ENCODE peak calls at places on chromosome 19, in six cellular contexts. One of them, this sample, is unnamed.

GRCh38 chr19:34505321-34506025 is 23.9 kb downstream of the WTIP start:
- DNase-seq in endodermal cell: no peak
- DNase-seq in thoracic aorta: no peak
- DNase-seq in adrenal gland: no peak
- DNase-seq in HFF-Myc: no peak
- DNase-seq in heart left ventricle: peak; percentile 5
- DNase-seq in this sample: peak; percentile 29

GRCh38 chr19:10135551-10136334 is 16.0 kb upstream of the EIF3G start:
- DNase-seq in adrenal gland: no peak
- DNase-seq in endodermal cell: no peak
- DNase-seq in heart left ventricle: no peak
- DNase-seq in thoracic aorta: no peak
- DNase-seq in HFF-Myc: no peak
- DNase-seq in this sample: peak; percentile 66

GRCh38 chr19:8332976-8333770 is 9.9 kb downstream of the KANK3 start:
- DNase-seq in HFF-Myc: no peak
- DNase-seq in heart left ventricle: peak; percentile 64
- DNase-seq in adrenal gland: no peak
- DNase-seq in thoracic aorta: no peak
- DNase-seq in endodermal cell: peak; percentile 68
- DNase-seq in this sample: no peak

GRCh38 chr19:16217671-16218464 is 20.2 kb downstream of the AP1M1 start:
- DNase-seq in thoracic aorta: no peak
- DNase-seq in HFF-Myc: no peak
- DNase-seq in endodermal cell: no peak
- DNase-seq in adrenal gland: no peak
- DNase-seq in heart left ventricle: no peak
- DNase-seq in this sample: no peak

GRCh38 chr19:41367848-41368301 is 3.9 kb upstream of the B9D2 start:
- DNase-seq in HFF-Myc: no peak
- DNase-seq in adrenal gland: no peak
- DNase-seq in heart left ventricle: no peak
- DNase-seq in thoracic aorta: no peak
- DNase-seq in endodermal cell: no peak
- DNase-seq in this sample: no peak

GRCh38 chr19:16569609-16570320 is 2.5 kb downstream of the SLC35E1 start:
- DNase-seq in HFF-Myc: no peak
- DNase-seq in endodermal cell: no peak
- DNase-seq in adrenal gland: no peak
- DNase-seq in thoracic aorta: no peak
- DNase-seq in heart left ventricle: no peak
- DNase-seq in this sample: peak; percentile 68

GRCh38 chr19:48509467-48510194 is 2.0 kb downstream of the LMTK3 start:
- DNase-seq in HFF-Myc: no peak
- DNase-seq in adrenal gland: no peak
- DNase-seq in thoracic aorta: no peak
- DNase-seq in heart left ventricle: no peak
- DNase-seq in endodermal cell: peak; percentile 65
- DNase-seq in this sample: no peak

GRCh38 chr19:12611361-12611699 is 610 bp downstream of the ZNF791 start:
- DNase-seq in heart left ventricle: peak; percentile 81
- DNase-seq in endodermal cell: peak; percentile 86
- DNase-seq in HFF-Myc: peak; percentile 26
- DNase-seq in adrenal gland: peak; percentile 78
- DNase-seq in thoracic aorta: peak; percentile 38
- DNase-seq in this sample: peak; percentile 60

GRCh38 chr19:17103177-17103576 is 27.6 kb downstream of the MYO9B start:
- DNase-seq in thoracic aorta: no peak
- DNase-seq in adrenal gland: peak; percentile 46
- DNase-seq in heart left ventricle: no peak
- DNase-seq in endodermal cell: peak; percentile 87
- DNase-seq in HFF-Myc: no peak
- DNase-seq in this sample: no peak

GRCh38 chr19:47096721-47097120 is 16.9 kb downstream of the ZC3H4 start:
- DNase-seq in HFF-Myc: no peak
- DNase-seq in endodermal cell: no peak
- DNase-seq in thoracic aorta: no peak
- DNase-seq in adrenal gland: no peak
- DNase-seq in heart left ventricle: peak; percentile 22
- DNase-seq in this sample: no peak

GRCh38 chr19:40663712-40664692 is 26.4 kb downstream of the NUMBL start:
- DNase-seq in adrenal gland: no peak
- DNase-seq in heart left ventricle: peak; percentile 33
- DNase-seq in thoracic aorta: no peak
- DNase-seq in endodermal cell: no peak
- DNase-seq in HFF-Myc: no peak
- DNase-seq in this sample: no peak

GRCh38 chr19:39936622-39937021 is 2.2 kb upstream of the FCGBP start:
- DNase-seq in endodermal cell: peak; percentile 16
- DNase-seq in HFF-Myc: no peak
- DNase-seq in heart left ventricle: no peak
- DNase-seq in adrenal gland: no peak
- DNase-seq in thoracic aorta: no peak
- DNase-seq in this sample: no peak

GRCh38 chr19:17035842-17036424 is 9.3 kb upstream of the CPAMD8 start:
- DNase-seq in endodermal cell: no peak
- DNase-seq in thoracic aorta: no peak
- DNase-seq in heart left ventricle: peak; percentile 29
- DNase-seq in adrenal gland: peak; percentile 43
- DNase-seq in HFF-Myc: no peak
- DNase-seq in this sample: no peak

GRCh38 chr19:18230941-18231734 is 4.9 kb upstream of the PDE4C start:
- DNase-seq in thoracic aorta: no peak
- DNase-seq in adrenal gland: no peak
- DNase-seq in heart left ventricle: no peak
- DNase-seq in endodermal cell: peak; percentile 66
- DNase-seq in HFF-Myc: no peak
- DNase-seq in this sample: no peak

GRCh38 chr19:18231775-18232174 is 5.5 kb upstream of the PDE4C start:
- DNase-seq in heart left ventricle: no peak
- DNase-seq in endodermal cell: peak; percentile 56
- DNase-seq in HFF-Myc: no peak
- DNase-seq in adrenal gland: no peak
- DNase-seq in thoracic aorta: no peak
- DNase-seq in this sample: no peak

GRCh38 chr19:18233224-18233825 is 7.1 kb upstream of the PDE4C start:
- DNase-seq in endodermal cell: peak; percentile 96
- DNase-seq in heart left ventricle: peak; percentile 32
- DNase-seq in HFF-Myc: no peak
- DNase-seq in adrenal gland: peak; percentile 50
- DNase-seq in thoracic aorta: no peak
- DNase-seq in this sample: no peak

GRCh38 chr19:18234194-18234593 is 8.0 kb upstream of the PDE4C start:
- DNase-seq in heart left ventricle: no peak
- DNase-seq in adrenal gland: no peak
- DNase-seq in HFF-Myc: no peak
- DNase-seq in thoracic aorta: no peak
- DNase-seq in endodermal cell: no peak
- DNase-seq in this sample: no peak

DNA sequence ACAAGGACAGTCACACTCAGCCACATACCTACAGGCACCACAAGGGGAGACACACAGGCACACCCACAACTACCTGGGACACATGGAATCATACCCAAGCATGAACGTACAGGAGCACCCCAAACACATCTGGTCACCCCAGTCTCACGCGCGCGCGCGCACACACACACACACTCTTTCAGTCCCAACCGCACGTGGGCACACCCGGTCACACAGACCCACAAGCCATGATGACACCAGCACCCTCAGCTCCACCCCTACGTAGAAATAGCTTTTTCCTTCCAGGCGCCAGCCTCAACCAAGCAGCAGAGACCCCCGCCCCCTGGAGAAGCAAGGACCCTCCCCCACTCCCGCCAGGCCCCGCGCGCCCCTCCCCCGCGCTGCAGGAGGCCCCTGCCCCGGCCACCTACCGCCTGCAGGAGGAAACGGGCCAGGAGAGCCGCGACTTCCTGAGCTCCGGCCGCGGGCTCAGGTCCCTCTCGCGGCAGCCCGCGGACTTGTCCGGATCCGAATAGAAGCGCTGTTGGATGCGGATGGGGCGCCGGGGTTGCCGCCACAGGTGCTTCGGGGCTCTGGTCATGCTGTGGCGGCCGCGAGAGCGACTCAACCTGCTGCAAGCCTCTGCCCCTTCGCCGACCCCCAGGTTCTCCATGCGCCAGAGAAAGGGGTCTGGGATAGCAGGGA is 6.4 kb upstream of the PDE4C start:
- DNase-seq in thoracic aorta: no peak
- DNase-seq in endodermal cell: peak; percentile 93
- DNase-seq in adrenal gland: no peak
- DNase-seq in HFF-Myc: no peak
- DNase-seq in heart left ventricle: no peak
- DNase-seq in this sample: no peak
- TF ChIP-seq CTCF in thoracic aorta: no peak
- TF ChIP-seq CTCF in endodermal cell: peak; percentile 73
- TF ChIP-seq CTCF in adrenal gland: no peak
- TF ChIP-seq CTCF in HFF-Myc: no peak
- TF ChIP-seq CTCF in heart left ventricle: no peak
- TF ChIP-seq CTCF in this sample: no peak

GRCh38 chr19:33303791-33304759 is 1.7 kb upstream of the CEBPA start:
- DNase-seq in endodermal cell: no peak
- DNase-seq in heart left ventricle: no peak
- DNase-seq in thoracic aorta: no peak
- DNase-seq in HFF-Myc: no peak
- DNase-seq in adrenal gland: no peak
- DNase-seq in this sample: no peak
- H3K4me3 ChIP-seq in endodermal cell: peak overlapping the region; percentile 77
- H3K4me3 ChIP-seq in heart left ventricle: peak overlapping the region; percentile 86
- H3K4me3 ChIP-seq in thoracic aorta: peak overlapping the region; percentile 95
- H3K4me3 ChIP-seq in HFF-Myc: peak overlapping the region; percentile 70
- H3K4me3 ChIP-seq in adrenal gland: no peak overlapping the region
- H3K4me3 ChIP-seq in this sample: peak overlapping the region; percentile 68

DNA sequence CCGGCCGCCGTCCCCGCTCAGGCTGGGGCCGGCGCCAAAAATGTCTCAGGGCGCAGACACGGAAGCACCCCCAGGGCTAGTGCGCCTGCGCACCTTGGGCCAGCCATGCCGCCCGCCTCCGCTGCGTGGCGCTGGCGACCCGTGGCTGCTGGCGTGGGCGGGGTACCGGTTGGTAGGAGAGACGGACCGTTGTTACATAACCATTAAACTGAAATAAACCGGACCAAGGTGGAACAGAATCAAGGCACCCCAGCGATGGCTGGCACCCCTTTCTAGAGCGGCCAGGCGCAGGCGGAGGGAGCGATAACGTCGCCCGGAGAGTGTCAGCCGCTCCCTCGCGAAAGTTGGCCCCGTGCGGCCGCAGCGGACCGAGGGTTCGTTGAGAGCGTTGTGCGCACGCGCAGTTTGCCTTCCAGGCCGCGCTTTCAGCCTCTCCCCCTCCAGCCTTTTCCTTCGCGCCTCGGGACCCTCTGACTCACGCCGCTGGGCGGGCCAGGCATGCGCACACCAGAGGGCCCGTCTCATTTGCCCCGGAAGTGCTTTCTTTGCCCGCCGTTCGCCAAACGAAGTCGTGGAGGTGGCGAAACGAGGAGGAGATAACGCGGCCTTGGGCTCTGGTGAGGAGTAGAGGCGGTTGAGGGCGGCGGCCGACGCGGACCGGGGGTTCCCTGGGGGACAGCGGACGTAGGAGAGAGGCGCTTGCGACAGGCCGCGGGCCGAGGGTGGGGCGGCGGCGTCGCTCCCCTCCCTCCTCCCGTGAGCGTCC is at the start of the genes PLEKHJ1 and SF3A2:
- DNase-seq in adrenal gland: peak; percentile 98
- DNase-seq in thoracic aorta: peak; percentile 85
- DNase-seq in endodermal cell: peak; percentile 99
- DNase-seq in heart left ventricle: peak; percentile 98
- DNase-seq in HFF-Myc: peak; percentile 87
- DNase-seq in this sample: peak; percentile 96
- TF ChIP-seq CTCF in adrenal gland: peak; percentile 83
- TF ChIP-seq CTCF in thoracic aorta: peak; percentile 94
- TF ChIP-seq CTCF in endodermal cell: peak; percentile 97
- TF ChIP-seq CTCF in heart left ventricle: peak; percentile 99
- TF ChIP-seq CTCF in HFF-Myc: peak; percentile 95
- TF ChIP-seq CTCF in this sample: peak; percentile 97

GRCh38 chr19:7101498-7102253 is 32.2 kb downstream of the ZNF557 start:
- DNase-seq in heart left ventricle: no peak
- DNase-seq in thoracic aorta: no peak
- DNase-seq in HFF-Myc: no peak
- DNase-seq in adrenal gland: no peak
- DNase-seq in endodermal cell: no peak
- DNase-seq in this sample: no peak

GRCh38 chr19:7098701-7099596 is 29.4 kb downstream of the ZNF557 start:
- DNase-seq in adrenal gland: peak; percentile 92
- DNase-seq in thoracic aorta: peak; percentile 60
- DNase-seq in HFF-Myc: peak; percentile 79
- DNase-seq in heart left ventricle: peak; percentile 92
- DNase-seq in endodermal cell: peak; percentile 98
- DNase-seq in this sample: peak; percentile 88

GRCh38 chr19:7104783-7105447 is 35.4 kb downstream of the ZNF557 start:
- DNase-seq in endodermal cell: no peak
- DNase-seq in heart left ventricle: no peak
- DNase-seq in adrenal gland: peak; percentile 42
- DNase-seq in thoracic aorta: no peak
- DNase-seq in HFF-Myc: no peak
- DNase-seq in this sample: no peak

GRCh38 chr19:7098096-7098495 is 28.6 kb downstream of the ZNF557 start:
- DNase-seq in adrenal gland: no peak
- DNase-seq in thoracic aorta: no peak
- DNase-seq in endodermal cell: no peak
- DNase-seq in heart left ventricle: no peak
- DNase-seq in HFF-Myc: no peak
- DNase-seq in this sample: no peak

GRCh38 chr19:7099597-7099921 is 30.1 kb downstream of the ZNF557 start:
- DNase-seq in adrenal gland: no peak
- DNase-seq in endodermal cell: no peak
- DNase-seq in thoracic aorta: no peak
- DNase-seq in HFF-Myc: no peak
- DNase-seq in heart left ventricle: no peak
- DNase-seq in this sample: no peak
- H3K4me3 ChIP-seq in adrenal gland: no peak overlapping the region
- H3K4me3 ChIP-seq in endodermal cell: peak overlapping the region; percentile 92
- H3K4me3 ChIP-seq in thoracic aorta: peak overlapping the region; percentile 92
- H3K4me3 ChIP-seq in HFF-Myc: peak overlapping the region; percentile 45
- H3K4me3 ChIP-seq in heart left ventricle: peak overlapping the region; percentile 67
- H3K4me3 ChIP-seq in this sample: peak overlapping the region; percentile 65

DNA sequence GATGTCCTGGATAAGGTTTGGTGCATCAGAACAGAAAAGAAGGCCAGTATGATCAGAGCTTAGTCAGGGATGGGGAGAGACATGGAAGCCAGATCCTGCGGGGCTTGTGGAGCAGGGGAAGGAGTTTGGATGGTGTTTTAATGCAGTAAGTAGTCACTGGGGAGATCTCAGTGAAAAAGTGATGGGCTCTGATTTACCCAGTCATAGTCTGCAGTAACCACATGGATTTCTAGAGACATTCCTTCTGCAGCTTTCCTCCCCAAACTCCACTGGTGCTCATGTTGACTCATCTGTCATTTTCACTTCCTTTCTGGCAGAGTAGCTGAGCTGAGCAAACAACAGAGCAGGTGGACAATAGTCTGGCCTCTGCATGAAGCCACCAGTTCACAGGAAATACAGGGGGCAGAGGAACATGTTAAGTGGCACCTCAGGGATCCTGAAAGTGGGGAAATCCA is 144.1 kb downstream of the DPF1 start:
- DNase-seq in adrenal gland: no peak
- DNase-seq in thoracic aorta: no peak
- DNase-seq in HFF-Myc: peak; percentile 76
- DNase-seq in endodermal cell: peak; percentile 56
- DNase-seq in heart left ventricle: no peak
- DNase-seq in this sample: no peak
- TF ChIP-seq CTCF in adrenal gland: no peak
- TF ChIP-seq CTCF in thoracic aorta: no peak
- TF ChIP-seq CTCF in HFF-Myc: no peak
- TF ChIP-seq CTCF in endodermal cell: no peak
- TF ChIP-seq CTCF in heart left ventricle: no peak
- TF ChIP-seq CTCF in this sample: no peak

This sample was measured in lung.